ENCODE peak calls at places on chromosomes 12 and 14, in four cellular contexts. O, F, K and H are unnamed samples.

GRCh38 chr12:119994892-119995658 is 6.0 kb downstream of the BICDL1 start:
- DNase-seq in O (no peak), F (no peak), K (no peak), H (no peak)

GRCh38 chr14:96001866-96002510 is 37.2 kb upstream of the C14orf132 start:
- DNase-seq in O (no peak), F (no peak), K (no peak), H (no peak)

GRCh38 chr12:109464642-109465351 is 12.3 kb downstream of the KCTD10 start:
- DNase-seq in O (no peak), F (no peak), K (no peak), H (no peak)

GRCh38 chr14:89908712-89909450 is 45.6 kb downstream of the EFCAB11 start:
- DNase-seq in O (no peak), F (no peak), K (no peak), H (no peak)

GRCh38 chr12:104751594-104751993 is 206.5 kb downstream of the SLC41A2 start:
- DNase-seq in O (no peak), F (no peak), K (no peak), H (no peak)

GRCh38 chr14:89479802-89480201 is 62.8 kb upstream of the FOXN3 start:
- DNase-seq in O (no peak), F (no peak), K (no peak), H (no peak)

GRCh38 chr12:39605501-39605900 is 14.1 kb downstream of the ABCD2 start:
- DNase-seq in O (no peak), F (no peak), K (no peak), H (no peak)

GRCh38 chr14:50222061-50222613 is 9.2 kb downstream of the SOS2 start:
- DNase-seq in O (no peak), F (no peak), K (no peak), H (no peak)

GRCh38 chr12:6089041-6089823 is 35.2 kb downstream of the VWF start:
- DNase-seq in O (no peak), F (peak; percentile 40), K (no peak), H (no peak)

GRCh38 chr12:59600174-59600573 is 4.3 kb downstream of the SLC16A7 start:
- DNase-seq in O (no peak), F (no peak), K (no peak), H (no peak)

GRCh38 chr12:69929125-69929524 is 104.1 kb downstream of the MYRFL start:
- DNase-seq in O (no peak), F (peak; percentile 7), K (no peak), H (no peak)

GRCh38 chr12:69240625-69240984 is 1.2 kb downstream of the CPSF6 start:
- DNase-seq in O (no peak), F (no peak), K (peak; percentile 28), H (no peak)

GRCh38 chr12:6605425-6606330 is 1.5 kb downstream of the CHD4 start:
- DNase-seq in O (peak; percentile 40), F (peak; percentile 28), K (peak; percentile 48), H (no peak)

GRCh38 chr12:29569392-29569791 is 71.9 kb upstream of the OVCH1 start:
- DNase-seq in O (no peak), F (no peak), K (no peak), H (no peak)

GRCh38 chr14:95575820-95576473 is 41.1 kb downstream of the GLRX5 start:
- DNase-seq in O (no peak), F (no peak), K (no peak), H (no peak)

GRCh38 chr12:7557227-7557626 is 53.6 kb upstream of the CD163 start:
- DNase-seq in O (no peak), F (no peak), K (no peak), H (no peak)

GRCh38 chr12:128009108-128009507 is 257.9 kb upstream of the TMEM132C start:
- DNase-seq in O (no peak), F (no peak), K (no peak), H (no peak)

GRCh38 chr14:50839696-50840095 is 8.7 kb upstream of the NIN start:
- DNase-seq in O (no peak), F (no peak), K (no peak), H (no peak)

GRCh38 chr14:24307575-24308341 is at the start of gene CIDEB:
- DNase-seq in O (peak; percentile 46), F (peak; percentile 65), K (peak; percentile 57), H (peak; percentile 55)

GRCh38 chr12:33588725-33589405 is 149.2 kb upstream of the SYT10 start:
- DNase-seq in O (no peak), F (no peak), K (no peak), H (no peak)

GRCh38 chr12:51678086-51678724 is 87.2 kb downstream of the SCN8A start:
- DNase-seq in O (peak; percentile 3), F (peak; percentile 34), K (peak; percentile 12), H (no peak)

GRCh38 chr14:45194964-45195363 is 58.0 kb downstream of the MIS18BP1 start:
- DNase-seq in O (no peak), F (no peak), K (no peak), H (no peak)

GRCh38 chr14:102362084-102362483 is 606 bp downstream of the CINP start:
- DNase-seq in O (no peak), F (peak; percentile 58), K (peak; percentile 6), H (no peak)